ENCODE peak calls at places on chromosomes 12 and 14, in seven cellular contexts. N, S, Q, D, M, T and F are unnamed samples.

GRCh38 chr14:59251811-59252771 is 63.6 kb downstream of the DAAM1 start:
- DNase-seq in N (no peak), S (no peak), Q (no peak), D (no peak), M (no peak), T (no peak), F (no peak)

GRCh38 chr14:47278233-47278842 is 397.1 kb downstream of the MDGA2 start:
- DNase-seq in N (no peak), S (peak; percentile 71), Q (no peak), D (peak; percentile 76), M (peak; percentile 12), T (peak; percentile 56), F (peak; percentile 79)

GRCh38 chr12:103093499-103094106 is 136.1 kb downstream of the ASCL1 start:
- DNase-seq in N (no peak), S (no peak), Q (no peak), D (no peak), M (no peak), T (peak; percentile 1), F (no peak)

GRCh38 chr14:71549421-71549820 is 382.8 kb upstream of the RGS6 start:
- DNase-seq in N (no peak), S (no peak), Q (no peak), D (no peak), M (no peak), T (no peak), F (no peak)

GRCh38 chr12:75550401-75550851 is 39.0 kb upstream of the KRR1 start:
- DNase-seq in N (no peak), S (no peak), Q (no peak), D (peak; percentile 37), M (no peak), T (no peak), F (no peak)

GRCh38 chr14:105315941-105316562 is 1.5 kb downstream of the PACS2 start:
- DNase-seq in N (no peak), S (peak; percentile 23), Q (no peak), D (no peak), M (peak; percentile 9), T (peak; percentile 22), F (peak; percentile 28)

GRCh38 chr12:27966870-27967269 is 5.7 kb downstream of the PTHLH start:
- DNase-seq in N (no peak), S (no peak), Q (no peak), D (no peak), M (peak; percentile 92), T (peak; percentile 92), F (no peak)

GRCh38 chr12:53267309-53268008 is 640 bp upstream of the ESPL1 start:
- DNase-seq in N (no peak), S (no peak), Q (no peak), D (no peak), M (no peak), T (no peak), F (no peak)

GRCh38 chr14:96246535-96246839 is 9.5 kb upstream of the BDKRB1 start:
- DNase-seq in N (no peak), S (no peak), Q (no peak), D (peak; percentile 46), M (peak; percentile 93), T (peak; percentile 98), F (no peak)

GRCh38 chr12:113798552-113798951 is 167.6 kb downstream of the RBM19 start:
- DNase-seq in N (no peak), S (peak; percentile 56), Q (peak; percentile 44), D (no peak), M (no peak), T (no peak), F (no peak)

GRCh38 chr14:61187642-61187905 is 93.6 kb downstream of the TMEM30B start:
- DNase-seq in N (no peak), S (no peak), Q (no peak), D (no peak), M (no peak), T (no peak), F (no peak)

GRCh38 chr12:91991397-91992187 is 154.1 kb downstream of the BTG1 start:
- DNase-seq in N (peak; percentile 32), S (no peak), Q (no peak), D (no peak), M (no peak), T (peak; percentile 21), F (no peak)

GRCh38 chr14:101178184-101179072 is 274.9 kb upstream of the RTL1 start:
- DNase-seq in N (no peak), S (no peak), Q (peak; percentile 46), D (no peak), M (no peak), T (no peak), F (no peak)

GRCh38 chr12:118633071-118633470 is 256.7 kb downstream of the SUDS3 start:
- DNase-seq in N (no peak), S (no peak), Q (no peak), D (no peak), M (no peak), T (no peak), F (no peak)

GRCh38 chr14:91892918-91893527 is 25.7 kb upstream of the TC2N start:
- DNase-seq in N (no peak), S (peak; percentile 63), Q (no peak), D (peak; percentile 43), M (peak; percentile 33), T (no peak), F (peak; percentile 56)

GRCh38 chr14:59428581-59429012 is 36.6 kb downstream of the GPR135 start:
- DNase-seq in N (no peak), S (no peak), Q (no peak), D (no peak), M (peak; percentile 18), T (no peak), F (no peak)

GRCh38 chr12:54075431-54075830 is 21.8 kb downstream of the HOXC4 start:
- DNase-seq in N (no peak), S (peak; percentile 39), Q (no peak), D (no peak), M (no peak), T (no peak), F (no peak)

GRCh38 chr12:56839489-56840442 is 76.6 kb downstream of the HSD17B6 start:
- DNase-seq in N (peak; percentile 2), S (peak; percentile 83), Q (peak; percentile 67), D (peak; percentile 54), M (peak; percentile 52), T (peak; percentile 69), F (peak; percentile 40)

GRCh38 chr12:31897791-31898503 is 61.3 kb upstream of the RESF1 start:
- DNase-seq in N (no peak), S (peak; percentile 82), Q (peak; percentile 65), D (peak; percentile 36), M (no peak), T (peak; percentile 15), F (peak; percentile 15)

GRCh38 chr12:122123051-122123760 is 44.6 kb downstream of the MLXIP start:
- DNase-seq in N (no peak), S (peak; percentile 82), Q (no peak), D (peak; percentile 79), M (peak; percentile 71), T (peak; percentile 69), F (peak; percentile 81)

GRCh38 chr14:89186850-89187376 is 230.1 kb downstream of the FOXN3 start:
- DNase-seq in N (no peak), S (no peak), Q (no peak), D (peak; percentile 80), M (no peak), T (peak; percentile 13), F (no peak)

GRCh38 chr14:69863083-69863482 is 16.1 kb upstream of the SMOC1 start:
- DNase-seq in N (no peak), S (no peak), Q (no peak), D (no peak), M (no peak), T (no peak), F (no peak)

GRCh38 chr12:25585662-25586061 is 32.6 kb upstream of the LMNTD1 start:
- DNase-seq in N (no peak), S (no peak), Q (no peak), D (no peak), M (peak; percentile 27), T (peak; percentile 69), F (no peak)

GRCh38 chr12:25585021-25585523 is 32.0 kb upstream of the LMNTD1 start:
- DNase-seq in N (no peak), S (no peak), Q (no peak), D (no peak), M (peak; percentile 66), T (peak; percentile 88), F (no peak)

GRCh38 chr12:25581067-25581466 is 28.0 kb upstream of the LMNTD1 start:
- DNase-seq in N (no peak), S (no peak), Q (no peak), D (no peak), M (no peak), T (no peak), F (no peak)

GRCh38 chr12:25587346-25587745 is 34.3 kb upstream of the LMNTD1 start:
- DNase-seq in N (no peak), S (no peak), Q (no peak), D (no peak), M (no peak), T (no peak), F (no peak)

GRCh38 chr12:25583545-25583944 is 30.5 kb upstream of the LMNTD1 start:
- DNase-seq in N (no peak), S (peak; percentile 44), Q (no peak), D (peak; percentile 78), M (peak; percentile 4), T (peak; percentile 39), F (no peak)
- TF ChIP-seq CTCF in N (no peak), S (peak; percentile 57), Q (peak; percentile 7), D (peak; percentile 68), M (no peak), T (peak; percentile 39), F (no peak)

GRCh38 chr14:68793734-68794129 is 865 bp upstream of the ZFP36L1 start:
- DNase-seq in N (no peak), S (no peak), Q (peak; percentile 79), D (no peak), M (no peak), T (no peak), F (peak; percentile 9)
- TF ChIP-seq CTCF in N (no peak), S (no peak), Q (no peak), D (no peak), M (no peak), T (no peak), F (no peak)

GRCh38 chr14:52399886-52400599 is 85.9 kb downstream of the PTGER2 start:
- DNase-seq in N (no peak), S (no peak), Q (no peak), D (no peak), M (no peak), T (peak; percentile 7), F (no peak)
- TF ChIP-seq CTCF in N (no peak), S (peak; percentile 29), Q (peak; percentile 10), D (peak; percentile 27), M (no peak), T (peak; percentile 34), F (no peak)

DNA sequence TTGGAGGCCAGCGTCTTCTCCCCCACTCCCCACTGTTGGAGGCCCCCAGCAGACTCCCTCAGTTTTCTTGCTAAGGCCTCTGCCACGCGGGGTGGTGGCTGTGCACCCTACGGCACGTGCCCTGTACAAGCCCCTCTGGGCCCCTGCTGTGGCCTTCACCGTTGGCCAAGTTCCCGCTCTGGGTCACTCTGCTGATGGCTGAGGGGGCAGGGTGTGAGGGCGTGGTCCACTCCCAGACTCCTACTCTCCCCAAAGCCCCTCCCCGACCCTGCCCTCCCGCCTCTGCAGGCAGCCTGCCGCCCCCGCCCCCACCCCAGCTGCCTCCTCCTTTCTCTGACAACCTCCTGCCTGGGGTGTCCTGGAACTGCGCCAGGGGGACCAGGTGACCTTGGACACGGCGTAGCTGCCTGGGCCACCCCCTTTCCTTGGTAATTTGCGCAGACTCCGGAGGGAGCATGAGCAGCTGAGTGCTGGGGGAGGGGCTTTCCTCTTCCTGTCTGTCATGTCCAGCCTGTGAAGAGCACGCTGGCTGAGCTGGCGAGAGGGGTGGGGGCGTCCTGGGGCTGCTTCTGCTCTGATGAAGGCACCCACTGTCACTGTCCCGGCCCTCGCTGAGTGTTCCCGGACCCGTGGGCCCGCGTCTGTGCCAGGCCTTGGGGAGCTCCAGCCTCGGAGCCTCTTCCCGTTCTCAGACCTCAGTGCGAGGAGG is 84.9 kb downstream of the KIF26A start:
- DNase-seq in N (no peak), S (no peak), Q (no peak), D (peak; percentile 99), M (no peak), T (no peak), F (peak; percentile 65)
- TF ChIP-seq CTCF in N (no peak), S (no peak), Q (no peak), D (no peak), M (no peak), T (no peak), F (no peak)